ENCODE peak calls at places on chromosomes 2 and 18, in four cellular contexts. H, N, F and Q are unnamed samples. For H3K4me1, the result is how much of the 10 kb centered on the place peaks cover.

GRCh38 chr2:192016265-192016664 is 169.4 kb upstream of the CAVIN2 start:
- DNase-seq in H (no peak), N (no peak), F (no peak), Q (no peak)

GRCh38 chr2:197322143-197322542 is 11.6 kb upstream of the ANKRD44 start:
- DNase-seq in H (no peak), N (no peak), F (no peak), Q (no peak)

GRCh38 chr2:239710953-239711861 is 310.4 kb upstream of the HDAC4 start:
- DNase-seq in H (no peak), N (peak), F (no peak), Q (no peak)

GRCh38 chr18:79818036-79818435 is 20.3 kb downstream of the KCNG2 start:
- DNase-seq in H (no peak), N (no peak), F (no peak), Q (no peak)

GRCh38 chr2:238791345-238791744 is 56.5 kb upstream of the TWIST2 start:
- DNase-seq in H (no peak), N (no peak), F (no peak), Q (no peak)

GRCh38 chr18:28504100-28504499 is 327.2 kb upstream of the CDH2 start:
- DNase-seq in H (no peak), N (no peak), F (no peak), Q (no peak)

GRCh38 chr2:25341753-25342371 is at the start of gene DNMT3A:
- DNase-seq in H (peak), N (peak), F (no peak), Q (no peak)

GRCh38 chr2:40851661-40852060 is 399.8 kb upstream of the SLC8A1 start:
- DNase-seq in H (no peak), N (no peak), F (no peak), Q (no peak)

GRCh38 chr2:154587739-154588138 is 110.8 kb upstream of the KCNJ3 start:
- DNase-seq in H (no peak), N (no peak), F (no peak), Q (no peak)

GRCh38 chr2:144267209-144267608 is 252.7 kb downstream of the ZEB2 start:
- DNase-seq in H (no peak), N (no peak), F (no peak), Q (no peak)

GRCh38 chr2:38016177-38016576 is 59.8 kb downstream of the CYP1B1 start:
- DNase-seq in H (no peak), N (no peak), F (no peak), Q (no peak)

GRCh38 chr2:129877795-129878775 is 101.4 kb upstream of the RAB6C start:
- DNase-seq in H (no peak), N (peak), F (no peak), Q (peak)

GRCh38 chr2:179106342-179107178 is 56.6 kb upstream of the CCDC141 start:
- DNase-seq in H (no peak), N (peak), F (peak), Q (no peak)

GRCh38 chr2:23562143-23562542 is 177.2 kb downstream of the KLHL29 start:
- DNase-seq in H (no peak), N (no peak), F (no peak), Q (no peak)

GRCh38 chr2:9973691-9974090 is 22.2 kb downstream of the GRHL1 start:
- DNase-seq in H (no peak), N (no peak), F (no peak), Q (no peak)

GRCh38 chr2:144456680-144457079 is 63.2 kb downstream of the ZEB2 start:
- DNase-seq in H (no peak), N (no peak), F (peak), Q (no peak)

GRCh38 chr2:238106698-238107524 is 6.8 kb downstream of the ESPNL start:
- DNase-seq in H (peak), N (peak), F (peak), Q (no peak)

GRCh38 chr2:130336150-130336876 is 6.4 kb upstream of the IMP4 start:
- DNase-seq in H (no peak), N (no peak), F (no peak), Q (no peak)

GRCh38 chr2:138234265-138234664 is 267.3 kb upstream of the SPOPL start:
- DNase-seq in H (no peak), N (no peak), F (no peak), Q (no peak)

GRCh38 chr2:42810971-42811865 is 18.8 kb upstream of the HAAO start:
- DNase-seq in H (peak), N (no peak), F (peak), Q (peak)

GRCh38 chr2:241860184-241861078 is 1.7 kb upstream of the PDCD1 start:
- DNase-seq in H (no peak), N (no peak), F (peak), Q (no peak)

GRCh38 chr2:241863021-241863954 is 4.6 kb upstream of the PDCD1 start:
- DNase-seq in H (no peak), N (no peak), F (no peak), Q (no peak)

GRCh38 chr2:241861264-241861663 is 2.6 kb upstream of the PDCD1 start:
- DNase-seq in H (no peak), N (no peak), F (no peak), Q (no peak)

GRCh38 chr2:241864168-241864896 is 5.2 kb upstream of the RTP5 start:
- DNase-seq in H (no peak), N (no peak), F (no peak), Q (no peak)

DNA sequence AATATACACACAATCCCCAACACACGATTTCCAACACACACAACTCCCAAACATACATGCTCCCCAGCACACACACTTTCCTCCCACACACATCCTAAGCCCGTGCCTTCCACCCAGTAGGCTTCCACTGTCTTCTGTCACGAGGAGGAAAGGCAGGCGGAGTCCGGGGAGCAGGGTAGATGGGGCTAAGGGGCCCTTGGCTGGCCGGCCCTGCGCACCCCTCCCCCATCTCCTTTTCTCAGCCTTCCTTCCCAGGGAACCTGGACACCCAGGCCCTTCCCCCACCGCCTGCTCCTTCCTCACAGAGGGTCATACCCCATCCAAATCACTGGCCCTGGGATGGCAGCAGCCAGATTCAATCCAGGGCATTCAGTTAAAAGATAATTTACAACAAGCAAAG is 3.4 kb upstream of the PDCD1 start:
- DNase-seq in H (no peak), N (no peak), F (no peak), Q (no peak)
- H3K4me1 ChIP-seq in H (under half), N (under half), F (under half), Q (under half)

GRCh38 chr2:46844443-46844842 is 71.2 kb downstream of the MCFD2 start:
- DNase-seq in H (no peak), N (no peak), F (no peak), Q (no peak)
- TF ChIP-seq POLR2AphosphoS5 in H (no peak), N (no peak), F (no peak), Q (no peak)

DNA sequence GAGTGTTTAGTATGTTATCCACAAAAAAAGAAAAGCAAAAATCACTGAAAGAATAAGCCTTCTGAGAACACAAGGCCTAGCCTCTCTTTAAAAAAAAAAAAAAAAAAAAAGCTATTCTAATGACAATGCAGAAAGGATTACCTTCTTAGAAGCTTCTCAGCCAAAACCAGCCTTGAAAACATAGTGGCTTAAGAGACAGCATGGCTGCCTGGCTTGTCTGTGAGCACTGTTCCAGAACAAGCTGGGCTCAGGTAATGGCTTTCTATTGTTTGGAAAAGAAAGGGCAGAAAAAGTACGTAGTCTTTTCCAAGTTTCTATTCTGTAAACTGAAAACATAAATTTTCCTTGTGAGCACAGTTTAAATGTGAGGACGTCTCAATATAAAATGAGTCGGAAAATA is 119.5 kb downstream of the MAP3K20 start:
- DNase-seq in H (no peak), N (no peak), F (no peak), Q (no peak)
- H3K4me3 ChIP-seq in H (no peak), N (no peak), F (no peak), Q (no peak)

DNA sequence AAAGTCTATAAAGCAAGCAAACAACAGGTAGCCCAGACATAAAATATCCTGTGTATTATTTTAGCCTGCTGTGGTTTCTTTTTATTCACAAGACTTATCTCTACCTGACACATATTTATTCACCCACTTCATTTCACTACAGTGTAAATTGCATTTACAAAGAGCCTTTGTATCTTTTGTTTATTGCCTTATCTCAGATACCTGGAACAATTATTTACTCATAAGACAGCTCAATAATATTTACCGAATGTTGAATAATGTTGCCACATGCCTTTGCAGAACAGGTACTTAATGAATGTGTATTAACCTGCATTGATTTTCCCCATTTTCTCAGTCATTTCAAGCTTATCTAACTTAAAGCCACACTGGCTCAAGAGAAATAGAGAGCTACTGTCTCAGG is 603.6 kb downstream of the FBXO15 start:
- DNase-seq in H (no peak), N (no peak), F (no peak), Q (no peak)
- H3K4me1 ChIP-seq in H (under half), N (under half), F (under half), Q (under half)

DNA sequence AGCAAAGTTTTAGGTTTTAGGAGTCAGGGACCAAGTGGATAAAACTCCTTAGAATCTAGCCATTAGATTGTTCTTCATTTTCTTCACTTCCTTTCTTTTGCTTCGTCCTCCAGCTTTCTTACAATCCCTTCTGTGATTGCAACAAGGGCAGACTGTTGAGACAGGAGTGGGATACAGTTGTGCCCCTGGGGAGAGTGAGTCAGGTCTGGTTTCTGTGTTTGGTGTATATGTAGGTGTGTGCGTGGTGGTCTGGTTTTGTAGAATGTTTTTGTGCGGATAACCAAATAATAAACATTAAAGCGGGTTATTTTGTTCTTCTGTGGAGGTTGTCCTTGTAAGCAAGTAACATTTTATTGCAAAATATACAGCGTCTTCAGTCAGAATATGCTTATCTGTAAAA is 7.3 kb downstream of the INSIG2 start:
- DNase-seq in H (no peak), N (no peak), F (no peak), Q (no peak)
- TF ChIP-seq POLR2AphosphoS5 in H (no peak), N (no peak), F (no peak), Q (no peak)

GRCh38 chr2:96262306-96262705 is 3.5 kb downstream of the TMEM127 start:
- DNase-seq in H (no peak), N (no peak), F (no peak), Q (no peak)

GRCh38 chr2:96261328-96262003 is 4.3 kb downstream of the TMEM127 start:
- DNase-seq in H (no peak), N (no peak), F (no peak), Q (no peak)

GRCh38 chr2:96260404-96261260 is 5.2 kb downstream of the TMEM127 start:
- DNase-seq in H (peak), N (peak), F (peak), Q (no peak)

GRCh38 chr2:96258393-96259022 is 7.3 kb downstream of the TMEM127 start:
- DNase-seq in H (no peak), N (no peak), F (no peak), Q (no peak)

DNA sequence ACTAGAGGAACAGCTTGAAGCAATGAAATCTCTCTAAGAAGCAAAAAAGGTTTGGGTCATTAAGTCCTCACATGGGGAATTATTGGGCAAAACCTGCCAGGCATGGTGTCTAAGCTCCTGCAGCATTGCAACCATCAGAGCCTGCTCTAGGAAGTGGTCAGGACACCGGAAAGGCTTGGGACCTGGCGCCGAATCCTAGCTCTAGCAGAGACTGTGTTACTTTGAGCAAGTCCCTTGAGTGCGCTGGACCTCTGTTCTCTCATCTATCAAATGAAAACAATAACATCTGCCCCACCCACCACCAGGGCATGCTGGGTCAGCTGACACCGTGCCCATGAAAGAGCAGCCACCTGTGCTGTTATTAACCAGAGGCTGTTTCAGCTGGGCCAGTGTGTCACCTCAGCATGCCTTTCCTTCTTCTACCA is 6.3 kb downstream of the TMEM127 start:
- DNase-seq in H (peak), N (peak), F (no peak), Q (no peak)
- H3K4me3 ChIP-seq in H (no peak), N (no peak), F (no peak), Q (no peak)

GRCh38 chr2:109322111-109322510 is 193.1 kb downstream of the SH3RF3 start:
- DNase-seq in H (peak), N (peak), F (peak), Q (no peak)

GRCh38 chr2:109326306-109326705 is 197.3 kb downstream of the SH3RF3 start:
- DNase-seq in H (no peak), N (no peak), F (no peak), Q (no peak)

GRCh38 chr2:109325570-109325969 is 196.6 kb downstream of the SH3RF3 start:
- DNase-seq in H (no peak), N (no peak), F (no peak), Q (no peak)

GRCh38 chr2:109322646-109323045 is 193.6 kb downstream of the SH3RF3 start:
- DNase-seq in H (no peak), N (no peak), F (no peak), Q (no peak)

DNA sequence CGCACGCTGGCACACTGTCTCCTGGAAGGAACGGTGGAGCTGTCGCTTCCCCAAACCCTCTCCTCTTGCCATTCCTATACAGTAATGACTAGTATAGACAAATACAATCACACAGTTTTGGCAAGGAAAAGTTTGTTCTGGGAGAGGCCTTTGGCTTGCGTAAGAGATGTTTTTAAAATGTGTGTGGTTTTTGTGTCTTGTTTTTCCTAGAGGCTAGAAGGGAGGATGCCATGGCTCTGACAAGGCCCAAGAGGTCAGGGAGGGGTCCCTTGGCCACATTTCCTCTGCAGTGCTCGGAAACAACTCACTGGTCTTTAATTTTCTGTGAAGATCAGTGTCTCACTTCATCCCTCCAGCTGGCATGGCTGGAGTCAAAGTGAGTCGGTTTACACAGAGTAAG is 195.9 kb downstream of the SH3RF3 start:
- DNase-seq in H (peak), N (no peak), F (peak), Q (peak)
- H3K4me1 ChIP-seq in H (under half), N (under half), F (half or more), Q (half or more)

GRCh38 chr18:830315-830901 is 18.4 kb upstream of the YES1 start:
- DNase-seq in H (no peak), N (no peak), F (no peak), Q (no peak)
- TF ChIP-seq POLR2AphosphoS5 in H (no peak), N (no peak), F (no peak), Q (no peak)